ENCODE peak calls at places on chromosome 19, in nine cellular contexts. E is HepG2; O is PC-9; C is heart right ventricle; B is astrocyte; Y is CD8-positive, alpha-beta T cell; G is small intestine; F is tibial artery; V is PC-3. Z is an unnamed sample. For H3K36me3, the result is how much of the 10 kb centered on the place peaks cover.

GRCh38 chr19:42370068-42370520 is 20.0 kb downstream of the CNFN start:
- DNase-seq in G (no peak), V (no peak), O (no peak), Y (no peak), F (no peak), E (no peak), C (no peak), B (no peak), Z (no peak)

GRCh38 chr19:48966541-48967345 is 1.6 kb downstream of the FTL start:
- DNase-seq in E (no peak), G (no peak), O (no peak), V (no peak), B (no peak), Y (no peak), F (no peak), C (no peak), Z (no peak)

GRCh38 chr19:5113101-5113557 is 144.2 kb downstream of the KDM4B start:
- DNase-seq in O (no peak), G (no peak), B (peak), V (no peak), F (no peak), C (no peak), E (no peak), Y (no peak), Z (no peak)

GRCh38 chr19:31096930-31097329 is 252.3 kb downstream of the TSHZ3 start:
- DNase-seq in F (no peak), E (no peak), V (no peak), G (no peak), B (no peak), Y (no peak), O (no peak), C (no peak), Z (no peak)

GRCh38 chr19:51710163-51710562 is 13.6 kb downstream of the HAS1 start:
- DNase-seq in C (no peak), Y (no peak), V (no peak), E (no peak), O (no peak), F (no peak), G (no peak), B (peak), Z (no peak)

GRCh38 chr19:36652958-36653357 is 13.7 kb downstream of the ZNF461 start:
- DNase-seq in F (no peak), G (no peak), E (no peak), O (no peak), Y (no peak), C (no peak), B (no peak), V (no peak), Z (no peak)

GRCh38 chr19:5470264-5470671 is 15.1 kb downstream of the ZNRF4 start:
- DNase-seq in F (no peak), C (no peak), B (no peak), Y (no peak), V (peak), O (peak), E (peak), G (peak), Z (no peak)

GRCh38 chr19:41175825-41176734 is 16.9 kb upstream of the CYP2S1 start:
- DNase-seq in Y (peak), F (peak), E (peak), G (peak), V (peak), C (no peak), B (peak), O (peak), Z (no peak)

GRCh38 chr19:28917661-28918060 is 295.3 kb downstream of the UQCRFS1 start:
- DNase-seq in Y (no peak), F (no peak), V (no peak), E (no peak), C (no peak), B (no peak), G (no peak), O (no peak), Z (no peak)

GRCh38 chr19:38247734-38248268 is 8.4 kb downstream of the PPP1R14A start:
- DNase-seq in G (peak), O (no peak), C (no peak), V (no peak), Y (no peak), E (peak), F (no peak), B (peak), Z (no peak)

GRCh38 chr19:45179063-45179847 is 671 bp downstream of the BLOC1S3 start:
- DNase-seq in V (peak), O (peak), Y (peak), B (peak), C (peak), E (no peak), G (no peak), F (no peak), Z (peak)

GRCh38 chr19:20238025-20238623 is 71.1 kb downstream of the ZNF486 start:
- DNase-seq in O (peak), F (peak), Y (peak), B (peak), E (no peak), G (peak), C (peak), V (no peak), Z (peak)

GRCh38 chr19:49064768-49065611 is at the start of gene NTF4:
- DNase-seq in Y (no peak), E (peak), O (peak), C (no peak), G (peak), F (no peak), B (no peak), V (peak), Z (no peak)

GRCh38 chr19:33674575-33675367 is 53.0 kb downstream of the CHST8 start:
- DNase-seq in B (no peak), O (no peak), E (no peak), G (no peak), Y (no peak), C (no peak), F (peak), V (no peak), Z (no peak)

GRCh38 chr19:10173527-10173926 is 21.2 kb downstream of the DNMT1 start:
- DNase-seq in C (no peak), F (no peak), Y (no peak), E (no peak), V (peak), G (no peak), O (peak), B (peak), Z (no peak)
- H3K36me3 ChIP-seq in C (half or more), F (half or more), Y (under half), E (under half), V (half or more), G (under half), O (under half), B (under half), Z (half or more)

GRCh38 chr19:16131648-16132047 is 11.8 kb upstream of the HSH2D start:
- DNase-seq in F (no peak), V (no peak), B (no peak), E (no peak), O (no peak), Y (no peak), C (no peak), G (no peak), Z (no peak)
- H3K36me3 ChIP-seq in F (half or more), V (half or more), B (under half), E (under half), O (under half), Y (half or more), C (half or more), G (under half), Z (half or more)

DNA sequence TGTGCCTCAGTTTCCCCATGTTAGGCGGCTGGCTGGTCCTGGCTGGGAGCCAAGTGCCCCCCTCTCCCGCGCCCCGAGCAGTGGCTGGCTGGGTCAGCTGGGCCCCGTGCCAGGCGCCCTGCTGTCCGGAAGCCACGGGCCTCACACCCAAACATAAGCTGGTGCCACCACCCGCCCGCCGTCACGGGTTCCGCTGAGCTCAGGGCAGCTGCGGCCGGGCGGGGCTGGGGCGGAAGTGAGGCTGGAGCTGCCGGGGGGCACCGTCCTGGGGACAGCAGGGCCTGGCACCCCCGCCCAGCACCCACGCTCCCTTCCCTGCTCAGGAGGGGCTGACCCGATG is 19.3 kb downstream of the HCN2 start:
- DNase-seq in V (peak), B (no peak), F (peak), C (no peak), O (peak), Y (no peak), E (no peak), G (no peak), Z (no peak)
- H3K36me3 ChIP-seq in V (under half), B (under half), F (under half), C (under half), O (under half), Y (under half), E (under half), G (under half), Z (under half)

GRCh38 chr19:56295531-56296455 is 18.8 kb downstream of the ZSCAN5A start:
- DNase-seq in E (no peak), C (no peak), F (no peak), G (no peak), V (no peak), B (no peak), Y (no peak), O (no peak), Z (no peak)
- H3K36me3 ChIP-seq in E (under half), C (half or more), F (under half), G (under half), V (under half), B (under half), Y (under half), O (under half), Z (under half)

DNA sequence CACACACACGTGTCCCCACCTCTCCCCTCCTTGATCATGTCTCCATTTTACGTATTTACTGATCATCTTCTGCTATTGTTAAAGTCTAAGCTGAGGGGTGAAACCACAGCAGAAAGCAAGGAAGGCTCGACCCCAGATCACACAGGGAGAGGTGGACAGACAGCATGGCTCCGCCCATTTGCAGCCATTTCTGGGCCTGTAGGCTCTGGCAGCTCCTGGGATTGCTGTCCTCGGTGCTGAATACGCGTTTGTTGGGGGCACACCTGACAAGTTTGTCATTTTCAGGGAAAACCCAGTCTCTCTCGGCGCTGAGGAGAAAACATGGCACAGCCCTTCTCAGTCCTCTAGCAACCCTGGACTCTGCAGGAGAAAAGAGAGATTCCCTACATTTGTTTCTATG is 8.0 kb downstream of the TMEM86B start:
- DNase-seq in G (no peak), F (no peak), B (no peak), E (no peak), O (no peak), C (no peak), V (no peak), Y (no peak), Z (no peak)
- H3K36me3 ChIP-seq in G (under half), F (under half), B (under half), E (under half), O (under half), C (under half), V (under half), Y (under half), Z (under half)

GRCh38 chr19:39830847-39831246 is 3.1 kb downstream of the DYRK1B start:
- DNase-seq in O (no peak), B (no peak), F (no peak), C (no peak), G (no peak), E (no peak), Y (no peak), V (no peak), Z (no peak)
- H3K36me3 ChIP-seq in O (under half), B (under half), F (half or more), C (half or more), G (under half), E (under half), Y (under half), V (under half), Z (under half)